ENCODE peak calls at places on chromosomes 4 and X, in four cellular contexts. W, Q, J and E are unnamed samples.

GRCh38 chrX:135112743-135113142 is 7.6 kb downstream of the ETDB start:
- DNase-seq in J (no peak), Q (no peak), W (no peak), E (no peak)

GRCh38 chr4:43567644-43568043 is 675.1 kb downstream of the GRXCR1 start:
- DNase-seq in Q (no peak), W (no peak), J (no peak), E (no peak)

GRCh38 chrX:140709421-140709846 is at the start of gene LINC00632:
- DNase-seq in W (no peak), J (no peak), Q (no peak), E (no peak)

GRCh38 chr4:183468210-183469095 is 24.0 kb downstream of the CDKN2AIP start:
- DNase-seq in W (no peak), J (no peak), Q (no peak), E (no peak)

GRCh38 chr4:80259012-80259411 is 7.5 kb upstream of the FGF5 start:
- DNase-seq in Q (no peak), J (no peak), W (no peak), E (no peak)

GRCh38 chr4:137545461-137545861 is 13.2 kb upstream of the PCDH18 start:
- DNase-seq in W (no peak), J (no peak), Q (no peak), E (peak; percentile 6)

GRCh38 chr4:184897807-184898388 is 72.1 kb upstream of the ACSL1 start:
- DNase-seq in Q (no peak), W (no peak), J (no peak), E (no peak)

GRCh38 chrX:42803320-42803719 is 25.4 kb upstream of the PPP1R2C start:
- DNase-seq in W (no peak), J (no peak), Q (no peak), E (no peak)

GRCh38 chr4:148634476-148634875 is 192.3 kb upstream of the NR3C2 start:
- DNase-seq in W (no peak), J (no peak), Q (no peak), E (no peak)

GRCh38 chr4:22488136-22488535 is 27.7 kb downstream of the ADGRA3 start:
- DNase-seq in J (no peak), Q (no peak), W (no peak), E (no peak)

GRCh38 chr4:168645933-168646768 is 149.3 kb downstream of the PALLD start:
- DNase-seq in W (no peak), J (no peak), Q (no peak), E (no peak)

GRCh38 chr4:168648494-168648893 is 151.6 kb downstream of the PALLD start:
- DNase-seq in W (no peak), J (no peak), Q (no peak), E (no peak)

GRCh38 chr4:168648929-168649328 is 152.1 kb downstream of the PALLD start:
- DNase-seq in Q (no peak), W (no peak), J (no peak), E (no peak)

GRCh38 chr4:168651374-168651773 is 154.5 kb downstream of the PALLD start:
- DNase-seq in Q (no peak), W (no peak), J (no peak), E (no peak)

GRCh38 chr4:168647976-168648375 is 151.1 kb downstream of the PALLD start:
- DNase-seq in W (no peak), Q (no peak), J (no peak), E (no peak)
- TF ChIP-seq CTCF in W (no peak), Q (no peak), J (no peak), E (no peak)

DNA sequence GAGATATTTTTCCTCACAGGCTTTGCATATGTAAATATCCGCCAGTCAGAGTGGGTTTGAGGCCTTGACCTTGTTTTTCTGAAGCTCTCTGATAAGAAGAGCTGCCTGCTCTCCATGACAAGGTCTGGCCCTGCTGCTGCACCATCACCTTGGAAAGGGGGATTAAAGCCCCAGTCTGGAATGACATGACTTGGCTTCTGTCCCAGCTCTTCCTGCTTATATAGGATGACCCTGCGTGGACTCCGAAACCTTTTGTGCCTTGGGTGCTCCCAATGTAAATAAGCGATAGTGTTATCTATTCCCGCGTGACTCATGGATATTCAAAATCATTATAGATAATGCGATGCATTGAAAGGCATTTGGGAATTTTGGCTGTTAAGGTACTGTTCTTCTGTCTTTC is 139.3 kb downstream of the BMPR1B start:
- DNase-seq in Q (peak; percentile 72), J (no peak), W (no peak), E (no peak)
- TF ChIP-seq CTCF in Q (no peak), J (no peak), W (no peak), E (no peak)

GRCh38 chr4:41236046-41236445 is 20.7 kb upstream of the UCHL1 start:
- DNase-seq in J (no peak), W (no peak), Q (no peak), E (no peak)

GRCh38 chr4:41234424-41234823 is 20.1 kb upstream of the APBB2 start:
- DNase-seq in J (no peak), Q (no peak), W (no peak), E (no peak)

GRCh38 chr4:41236508-41236907 is 20.2 kb upstream of the UCHL1 start:
- DNase-seq in J (no peak), W (no peak), Q (no peak), E (no peak)

DNA sequence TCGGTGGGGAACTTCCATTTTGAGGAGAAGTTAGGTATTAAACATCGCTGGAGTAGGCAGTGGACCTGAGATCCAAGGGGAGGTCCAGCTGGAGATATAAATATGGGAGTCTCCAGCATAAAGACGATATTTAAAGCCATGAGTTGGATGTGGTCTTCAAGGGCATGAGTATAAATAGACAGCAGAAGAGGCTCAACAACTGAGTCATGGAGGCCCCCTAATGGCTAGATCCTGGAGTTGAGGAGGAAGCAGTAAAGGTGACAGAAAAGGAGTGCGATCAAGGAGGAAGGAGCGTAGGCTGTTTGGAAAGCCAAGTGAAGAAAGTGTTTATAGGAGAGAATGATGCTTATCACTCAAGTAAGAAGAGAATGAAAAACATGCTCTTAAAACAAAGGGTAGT is 18.1 kb upstream of the APBB2 start:
- DNase-seq in Q (no peak), W (no peak), J (no peak), E (no peak)
- TF ChIP-seq CTCF in Q (peak; percentile 61), W (no peak), J (no peak), E (no peak)

GRCh38 chrX:51002160-51002632 is 91.7 kb downstream of the BMP15 start:
- DNase-seq in Q (no peak), J (no peak), W (no peak), E (no peak)

DNA sequence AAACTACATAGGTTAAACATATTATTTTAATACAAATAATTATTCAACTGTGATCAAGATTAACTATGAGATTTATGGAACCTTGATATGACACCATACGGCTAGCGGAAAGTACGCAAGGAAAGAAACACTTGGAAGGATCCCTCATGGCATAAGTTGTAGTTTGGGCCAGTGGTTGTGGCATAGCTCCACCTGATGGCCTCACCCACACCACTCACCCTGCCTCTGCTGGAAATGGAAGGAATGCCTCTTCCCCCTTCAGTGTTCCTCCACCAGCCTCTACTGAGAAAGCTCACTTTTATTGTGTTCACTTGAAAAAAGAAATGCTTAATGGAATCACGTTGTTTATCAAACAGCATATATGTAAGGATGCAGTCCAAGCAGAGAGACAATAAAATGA is 86.4 kb downstream of the BMP15 start:
- DNase-seq in W (no peak), Q (peak; percentile 55), J (no peak), E (no peak)
- TF ChIP-seq CTCF in W (no peak), Q (peak; percentile 68), J (no peak), E (no peak)

DNA sequence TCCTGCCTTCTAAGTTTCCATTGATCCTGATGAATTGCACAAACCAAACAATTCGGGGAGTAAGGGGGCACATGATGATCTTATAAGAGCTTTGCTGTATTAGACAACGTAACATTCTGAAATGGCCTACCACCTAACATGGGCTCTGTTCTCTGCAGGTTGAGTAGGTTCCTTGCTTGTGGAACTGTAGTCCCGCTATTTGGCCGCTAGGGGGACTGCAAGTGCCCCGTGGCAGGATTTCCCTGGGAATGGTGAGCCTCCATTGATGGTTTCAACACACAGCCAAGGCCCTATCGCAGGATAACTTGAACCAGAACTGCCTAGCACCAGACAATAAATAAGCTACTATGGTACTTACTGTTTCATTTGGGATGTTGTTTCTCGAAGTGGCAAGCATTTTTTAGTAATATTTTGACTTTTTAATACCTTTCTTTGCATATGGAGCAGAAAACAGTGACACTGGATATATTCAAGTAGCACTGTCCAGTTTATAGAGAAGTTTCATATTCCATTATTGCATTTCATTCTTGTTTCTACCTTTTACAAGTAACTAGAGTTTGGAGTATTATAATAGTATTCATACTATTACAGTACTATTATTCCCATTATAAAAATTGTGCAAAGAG is 11.9 kb downstream of the AR start:
- DNase-seq in W (no peak), J (peak; percentile 33), Q (peak; percentile 69), E (peak; percentile 27)
- TF ChIP-seq CTCF in W (peak; percentile 77), J (peak; percentile 35), Q (peak; percentile 81), E (peak; percentile 60)

DNA sequence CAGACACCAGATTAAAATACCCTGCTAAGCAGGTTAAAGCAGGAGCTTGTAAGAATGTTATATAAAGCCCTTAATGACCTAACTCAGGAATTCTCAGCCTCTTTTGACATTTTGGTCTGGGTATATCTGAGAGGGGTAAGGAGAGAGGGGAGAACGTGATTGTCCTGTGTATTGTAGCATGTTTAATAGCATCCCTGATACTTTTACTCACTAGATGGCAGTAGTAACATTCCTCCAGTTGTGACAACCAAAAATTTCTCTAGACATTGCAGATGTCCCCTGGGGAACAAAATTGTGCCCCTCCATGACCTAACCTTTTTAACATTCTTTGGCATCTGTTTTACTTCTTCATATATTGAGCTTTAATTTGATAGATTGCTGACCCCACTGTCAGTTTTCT is 17.9 kb downstream of the SMARCA5 start:
- DNase-seq in Q (no peak), J (no peak), W (no peak), E (no peak)
- TF ChIP-seq CTCF in Q (peak; percentile 63), J (no peak), W (peak; percentile 11), E (peak; percentile 40)

DNA sequence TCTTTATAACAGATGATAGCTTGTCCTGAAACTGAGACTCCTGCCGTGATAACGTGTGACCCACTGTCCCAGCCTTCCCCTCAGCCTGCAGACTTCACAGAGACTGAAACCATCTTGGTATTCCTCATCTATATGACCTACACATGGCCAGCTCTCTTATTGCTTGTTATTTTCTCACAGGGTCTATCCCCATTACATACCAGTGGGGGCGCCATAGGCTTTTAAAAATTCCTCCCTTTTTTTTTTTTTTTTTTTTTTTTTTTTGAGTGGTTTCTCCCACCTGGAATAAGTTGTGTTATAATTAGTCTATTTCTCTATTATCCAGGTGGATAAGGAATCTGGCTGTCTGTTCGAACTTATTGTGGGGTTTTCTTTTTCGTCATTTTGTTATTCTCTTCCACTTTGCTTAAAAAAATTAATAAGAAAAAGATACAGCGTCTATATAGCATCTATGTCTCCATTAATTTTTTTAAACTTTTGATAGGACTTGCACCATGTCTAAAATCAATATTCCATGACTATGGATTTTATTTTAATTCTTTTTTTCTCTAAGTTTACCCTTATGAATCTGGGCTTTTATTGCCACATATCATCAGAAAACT is 47.2 kb downstream of the GYG2 start:
- DNase-seq in Q (no peak), W (no peak), J (peak; percentile 41), E (no peak)
- TF ChIP-seq CTCF in Q (peak; percentile 81), W (no peak), J (peak; percentile 63), E (no peak)

DNA sequence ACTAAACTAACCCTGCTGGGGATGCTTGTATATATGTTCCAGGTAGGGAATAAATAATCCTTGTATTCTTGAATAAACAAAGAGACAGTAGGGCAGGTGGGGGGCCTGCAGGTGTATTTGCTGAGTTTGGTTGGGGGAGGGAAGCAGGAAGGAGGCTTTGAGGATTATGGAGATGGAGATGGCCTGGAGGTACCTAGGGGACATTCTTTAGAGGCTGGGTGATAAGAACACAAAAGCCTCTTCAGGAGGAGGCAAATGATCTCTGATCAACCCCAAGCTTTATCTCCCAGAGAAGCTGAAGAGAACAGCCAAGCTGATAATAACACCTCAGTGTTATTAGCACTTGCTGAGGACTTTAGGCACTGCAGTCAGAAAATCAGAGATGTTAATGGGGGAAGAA is 187.7 kb downstream of the MGST2 start:
- DNase-seq in W (no peak), Q (peak; percentile 79), J (no peak), E (peak; percentile 68)
- TF ChIP-seq CTCF in W (no peak), Q (no peak), J (no peak), E (no peak)